ENCODE peak calls at places on chromosomes 4 and X, in eight cellular contexts. One of them, this sample, is unnamed.

GRCh38 chr4:828641-829271 is 2.8 kb upstream of the CPLX1 start:
- DNase-seq in nephron progenitor cell: no peak
- DNase-seq in chondrocyte: no peak
- DNase-seq in endothelial cell: peak; percentile 42
- DNase-seq in progenitor cell of endocrine pancreas: no peak
- DNase-seq in H1: no peak
- DNase-seq in mesothelial cell of epicardium: no peak
- DNase-seq in SK-N-SH: peak; percentile 61
- DNase-seq in this sample: peak; percentile 23

GRCh38 chr4:48017108-48017527 is 546 bp downstream of the NIPAL1 start:
- DNase-seq in nephron progenitor cell: peak; percentile 68
- DNase-seq in progenitor cell of endocrine pancreas: peak; percentile 69
- DNase-seq in SK-N-SH: peak; percentile 68
- DNase-seq in mesothelial cell of epicardium: peak; percentile 58
- DNase-seq in chondrocyte: no peak
- DNase-seq in H1: peak; percentile 72
- DNase-seq in endothelial cell: peak; percentile 60
- DNase-seq in this sample: peak; percentile 83

GRCh38 chr4:8283631-8284121 is 14.1 kb downstream of the HTRA3 start:
- DNase-seq in endothelial cell: no peak
- DNase-seq in mesothelial cell of epicardium: no peak
- DNase-seq in nephron progenitor cell: no peak
- DNase-seq in progenitor cell of endocrine pancreas: no peak
- DNase-seq in H1: no peak
- DNase-seq in chondrocyte: peak; percentile 85
- DNase-seq in SK-N-SH: no peak
- DNase-seq in this sample: no peak

GRCh38 chr4:99817310-99817885 is 771 bp downstream of the DAPP1 start:
- DNase-seq in progenitor cell of endocrine pancreas: no peak
- DNase-seq in chondrocyte: no peak
- DNase-seq in SK-N-SH: no peak
- DNase-seq in H1: no peak
- DNase-seq in nephron progenitor cell: no peak
- DNase-seq in mesothelial cell of epicardium: no peak
- DNase-seq in endothelial cell: no peak
- DNase-seq in this sample: peak; percentile 63

GRCh38 chr4:58809366-58809765 is 1699.2 kb upstream of the IGFBP7 start:
- DNase-seq in endothelial cell: no peak
- DNase-seq in chondrocyte: no peak
- DNase-seq in SK-N-SH: no peak
- DNase-seq in progenitor cell of endocrine pancreas: no peak
- DNase-seq in H1: no peak
- DNase-seq in mesothelial cell of epicardium: no peak
- DNase-seq in nephron progenitor cell: no peak
- DNase-seq in this sample: no peak

GRCh38 chr4:4408576-4409335 is 21.9 kb downstream of the NSG1 start:
- DNase-seq in mesothelial cell of epicardium: no peak
- DNase-seq in progenitor cell of endocrine pancreas: no peak
- DNase-seq in H1: no peak
- DNase-seq in endothelial cell: no peak
- DNase-seq in chondrocyte: peak; percentile 83
- DNase-seq in nephron progenitor cell: no peak
- DNase-seq in SK-N-SH: no peak
- DNase-seq in this sample: peak; percentile 74

GRCh38 chr4:79886557-79886956 is 186.5 kb downstream of the ANTXR2 start:
- DNase-seq in SK-N-SH: no peak
- DNase-seq in chondrocyte: no peak
- DNase-seq in H1: no peak
- DNase-seq in mesothelial cell of epicardium: no peak
- DNase-seq in progenitor cell of endocrine pancreas: no peak
- DNase-seq in endothelial cell: no peak
- DNase-seq in nephron progenitor cell: no peak
- DNase-seq in this sample: no peak

GRCh38 chr4:122992111-122992510 is 69.7 kb upstream of the NUDT6 start:
- DNase-seq in nephron progenitor cell: no peak
- DNase-seq in H1: no peak
- DNase-seq in SK-N-SH: no peak
- DNase-seq in progenitor cell of endocrine pancreas: no peak
- DNase-seq in chondrocyte: no peak
- DNase-seq in endothelial cell: no peak
- DNase-seq in mesothelial cell of epicardium: no peak
- DNase-seq in this sample: peak; percentile 63

GRCh38 chr4:138875886-138876608 is 139.5 kb upstream of the NOCT start:
- DNase-seq in progenitor cell of endocrine pancreas: no peak
- DNase-seq in endothelial cell: no peak
- DNase-seq in nephron progenitor cell: no peak
- DNase-seq in chondrocyte: no peak
- DNase-seq in H1: no peak
- DNase-seq in mesothelial cell of epicardium: no peak
- DNase-seq in SK-N-SH: no peak
- DNase-seq in this sample: peak; percentile 48

GRCh38 chr4:128528793-128529553 is 241.4 kb upstream of the PGRMC2 start:
- DNase-seq in H1: no peak
- DNase-seq in chondrocyte: no peak
- DNase-seq in nephron progenitor cell: no peak
- DNase-seq in SK-N-SH: no peak
- DNase-seq in endothelial cell: no peak
- DNase-seq in mesothelial cell of epicardium: no peak
- DNase-seq in progenitor cell of endocrine pancreas: no peak
- DNase-seq in this sample: peak; percentile 93

GRCh38 chr4:139763668-139764067 is 98.0 kb downstream of the MGST2 start:
- DNase-seq in H1: no peak
- DNase-seq in endothelial cell: no peak
- DNase-seq in SK-N-SH: peak; percentile 25
- DNase-seq in nephron progenitor cell: no peak
- DNase-seq in chondrocyte: no peak
- DNase-seq in mesothelial cell of epicardium: no peak
- DNase-seq in progenitor cell of endocrine pancreas: no peak
- DNase-seq in this sample: no peak

GRCh38 chr4:71296945-71297344 is 41.9 kb upstream of the SLC4A4 start:
- DNase-seq in H1: no peak
- DNase-seq in endothelial cell: no peak
- DNase-seq in progenitor cell of endocrine pancreas: no peak
- DNase-seq in mesothelial cell of epicardium: no peak
- DNase-seq in nephron progenitor cell: no peak
- DNase-seq in SK-N-SH: no peak
- DNase-seq in chondrocyte: no peak
- DNase-seq in this sample: no peak

GRCh38 chr4:28469886-28470285 is 1609.2 kb downstream of the STIM2 start:
- DNase-seq in SK-N-SH: no peak
- DNase-seq in H1: no peak
- DNase-seq in mesothelial cell of epicardium: no peak
- DNase-seq in endothelial cell: no peak
- DNase-seq in progenitor cell of endocrine pancreas: no peak
- DNase-seq in nephron progenitor cell: no peak
- DNase-seq in chondrocyte: no peak
- DNase-seq in this sample: no peak

GRCh38 chr4:102815981-102816380 is 11.4 kb downstream of the UBE2D3 start:
- DNase-seq in nephron progenitor cell: no peak
- DNase-seq in mesothelial cell of epicardium: no peak
- DNase-seq in progenitor cell of endocrine pancreas: no peak
- DNase-seq in chondrocyte: no peak
- DNase-seq in SK-N-SH: no peak
- DNase-seq in endothelial cell: no peak
- DNase-seq in H1: no peak
- DNase-seq in this sample: peak; percentile 51

GRCh38 chr4:25863347-25863784 is 578 bp upstream of the SEL1L3 start:
- DNase-seq in endothelial cell: peak; percentile 17
- DNase-seq in H1: peak; percentile 82
- DNase-seq in mesothelial cell of epicardium: no peak
- DNase-seq in SK-N-SH: peak; percentile 57
- DNase-seq in progenitor cell of endocrine pancreas: peak; percentile 56
- DNase-seq in nephron progenitor cell: peak; percentile 35
- DNase-seq in chondrocyte: no peak
- DNase-seq in this sample: no peak

GRCh38 chrX:139106111-139106510 is 394.6 kb upstream of the FGF13 start:
- DNase-seq in nephron progenitor cell: no peak
- DNase-seq in H1: no peak
- DNase-seq in progenitor cell of endocrine pancreas: no peak
- DNase-seq in mesothelial cell of epicardium: no peak
- DNase-seq in endothelial cell: no peak
- DNase-seq in SK-N-SH: no peak
- DNase-seq in chondrocyte: no peak
- DNase-seq in this sample: peak; percentile 51

GRCh38 chr4:27123050-27123768 is 262.6 kb downstream of the STIM2 start:
- DNase-seq in progenitor cell of endocrine pancreas: no peak
- DNase-seq in H1: peak; percentile 56
- DNase-seq in chondrocyte: no peak
- DNase-seq in SK-N-SH: no peak
- DNase-seq in endothelial cell: no peak
- DNase-seq in mesothelial cell of epicardium: no peak
- DNase-seq in nephron progenitor cell: no peak
- DNase-seq in this sample: peak; percentile 16

GRCh38 chrX:31036895-31037294 is 34.9 kb downstream of the FTHL17 start:
- DNase-seq in chondrocyte: no peak
- DNase-seq in nephron progenitor cell: peak; percentile 33
- DNase-seq in mesothelial cell of epicardium: no peak
- DNase-seq in progenitor cell of endocrine pancreas: no peak
- DNase-seq in endothelial cell: peak; percentile 39
- DNase-seq in H1: peak; percentile 45
- DNase-seq in SK-N-SH: peak; percentile 34
- DNase-seq in this sample: peak; percentile 67

GRCh38 chr4:171281359-171281758 is 531.8 kb upstream of the GALNTL6 start:
- DNase-seq in mesothelial cell of epicardium: no peak
- DNase-seq in H1: no peak
- DNase-seq in chondrocyte: no peak
- DNase-seq in progenitor cell of endocrine pancreas: no peak
- DNase-seq in SK-N-SH: no peak
- DNase-seq in nephron progenitor cell: no peak
- DNase-seq in endothelial cell: no peak
- DNase-seq in this sample: no peak

GRCh38 chr4:77636902-77637301 is 31.3 kb downstream of the CXCL13 start:
- DNase-seq in chondrocyte: no peak
- DNase-seq in endothelial cell: no peak
- DNase-seq in SK-N-SH: no peak
- DNase-seq in H1: no peak
- DNase-seq in nephron progenitor cell: no peak
- DNase-seq in mesothelial cell of epicardium: no peak
- DNase-seq in progenitor cell of endocrine pancreas: no peak
- DNase-seq in this sample: peak; percentile 97

GRCh38 chrX:15594371-15594770 is 6.4 kb downstream of the ACE2 start:
- DNase-seq in SK-N-SH: no peak
- DNase-seq in nephron progenitor cell: no peak
- DNase-seq in H1: no peak
- DNase-seq in endothelial cell: no peak
- DNase-seq in progenitor cell of endocrine pancreas: no peak
- DNase-seq in chondrocyte: no peak
- DNase-seq in mesothelial cell of epicardium: no peak
- DNase-seq in this sample: peak; percentile 14

GRCh38 chr4:27357283-27357682 is 496.6 kb downstream of the STIM2 start:
- DNase-seq in chondrocyte: no peak
- DNase-seq in SK-N-SH: no peak
- DNase-seq in H1: no peak
- DNase-seq in progenitor cell of endocrine pancreas: no peak
- DNase-seq in mesothelial cell of epicardium: no peak
- DNase-seq in endothelial cell: no peak
- DNase-seq in nephron progenitor cell: no peak
- DNase-seq in this sample: peak; percentile 30

DNA sequence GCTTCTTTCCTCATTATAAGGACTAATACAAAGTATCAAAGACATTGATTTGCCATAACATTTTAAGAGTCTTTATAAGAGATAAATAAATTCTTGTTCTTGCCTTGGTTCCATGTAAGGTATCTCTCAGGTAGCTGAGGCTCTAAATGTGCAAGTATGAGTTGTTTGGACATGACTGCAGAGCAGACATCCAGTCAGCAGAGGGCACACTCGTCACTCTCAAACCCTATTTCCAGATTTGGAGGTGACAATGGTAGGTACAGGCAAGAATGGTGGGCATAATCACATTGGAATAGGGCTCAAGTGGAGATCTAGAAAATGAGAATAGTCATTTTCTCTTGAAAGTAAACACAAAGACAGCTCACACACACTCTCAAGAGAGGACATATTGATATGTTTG is 133.3 kb upstream of the ZIC3 start:
- DNase-seq in mesothelial cell of epicardium: no peak
- DNase-seq in progenitor cell of endocrine pancreas: no peak
- DNase-seq in chondrocyte: no peak
- DNase-seq in endothelial cell: peak; percentile 40
- DNase-seq in SK-N-SH: peak; percentile 43
- DNase-seq in H1: peak; percentile 51
- DNase-seq in nephron progenitor cell: peak; percentile 34
- DNase-seq in this sample: peak; percentile 14
- TF ChIP-seq CTCF in mesothelial cell of epicardium: peak; percentile 12
- TF ChIP-seq CTCF in progenitor cell of endocrine pancreas: peak; percentile 52
- TF ChIP-seq CTCF in chondrocyte: peak; percentile 36
- TF ChIP-seq CTCF in endothelial cell: peak; percentile 46
- TF ChIP-seq CTCF in SK-N-SH: peak; percentile 59
- TF ChIP-seq CTCF in H1: peak; percentile 38
- TF ChIP-seq CTCF in nephron progenitor cell: peak; percentile 56
- TF ChIP-seq CTCF in this sample: peak; percentile 30

DNA sequence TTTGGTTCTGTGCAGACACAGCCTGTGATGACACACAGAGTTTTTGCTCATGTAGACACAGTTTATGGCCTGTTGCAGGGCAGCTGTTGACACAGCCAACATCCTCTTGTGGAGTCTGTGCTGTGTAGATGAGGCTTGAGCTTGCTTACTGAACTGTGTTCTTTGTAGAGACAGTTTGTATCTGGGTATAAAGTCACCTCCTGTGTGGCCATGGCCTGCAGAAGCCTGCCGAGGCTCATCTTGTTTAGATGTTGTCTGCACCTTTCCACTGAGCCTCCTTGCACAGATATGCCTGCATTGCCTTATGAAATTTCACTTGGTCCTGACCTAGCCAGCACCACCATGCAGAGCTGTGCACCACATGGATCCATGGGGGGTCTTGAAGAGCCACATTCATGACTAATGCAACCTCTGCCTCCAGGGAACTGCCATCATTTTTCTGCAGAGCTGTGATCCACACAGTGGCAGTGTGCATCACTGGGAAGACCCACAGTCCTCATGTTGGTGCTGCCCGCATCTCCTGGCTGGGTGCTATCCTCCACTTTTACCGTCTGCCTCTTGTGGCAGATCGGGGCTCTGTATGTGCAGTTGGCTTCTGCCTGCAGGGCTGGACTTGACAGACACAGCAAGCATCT is 198.0 kb upstream of the MAMLD1 start:
- DNase-seq in mesothelial cell of epicardium: no peak
- DNase-seq in endothelial cell: no peak
- DNase-seq in progenitor cell of endocrine pancreas: no peak
- DNase-seq in chondrocyte: no peak
- DNase-seq in H1: no peak
- DNase-seq in SK-N-SH: no peak
- DNase-seq in nephron progenitor cell: no peak
- DNase-seq in this sample: no peak
- TF ChIP-seq CTCF in mesothelial cell of epicardium: no peak
- TF ChIP-seq CTCF in endothelial cell: no peak
- TF ChIP-seq CTCF in progenitor cell of endocrine pancreas: no peak
- TF ChIP-seq CTCF in chondrocyte: no peak
- TF ChIP-seq CTCF in H1: no peak
- TF ChIP-seq CTCF in SK-N-SH: no peak
- TF ChIP-seq CTCF in nephron progenitor cell: no peak
- TF ChIP-seq CTCF in this sample: no peak

GRCh38 chr4:88964450-88964849 is 92.5 kb downstream of the FAM13A start:
- DNase-seq in nephron progenitor cell: no peak
- DNase-seq in SK-N-SH: no peak
- DNase-seq in H1: no peak
- DNase-seq in chondrocyte: no peak
- DNase-seq in progenitor cell of endocrine pancreas: no peak
- DNase-seq in endothelial cell: no peak
- DNase-seq in mesothelial cell of epicardium: no peak
- DNase-seq in this sample: peak; percentile 65
- TF ChIP-seq CTCF in nephron progenitor cell: no peak
- TF ChIP-seq CTCF in SK-N-SH: no peak
- TF ChIP-seq CTCF in H1: no peak
- TF ChIP-seq CTCF in chondrocyte: no peak
- TF ChIP-seq CTCF in progenitor cell of endocrine pancreas: no peak
- TF ChIP-seq CTCF in endothelial cell: no peak
- TF ChIP-seq CTCF in mesothelial cell of epicardium: no peak
- TF ChIP-seq CTCF in this sample: no peak

GRCh38 chr4:180615746-180616145 is 1627.5 kb upstream of the TENM3 start:
- DNase-seq in chondrocyte: no peak
- DNase-seq in endothelial cell: no peak
- DNase-seq in mesothelial cell of epicardium: no peak
- DNase-seq in nephron progenitor cell: no peak
- DNase-seq in H1: no peak
- DNase-seq in SK-N-SH: no peak
- DNase-seq in progenitor cell of endocrine pancreas: no peak
- DNase-seq in this sample: no peak
- TF ChIP-seq CTCF in chondrocyte: peak; percentile 21
- TF ChIP-seq CTCF in endothelial cell: peak; percentile 15
- TF ChIP-seq CTCF in mesothelial cell of epicardium: no peak
- TF ChIP-seq CTCF in nephron progenitor cell: peak; percentile 25
- TF ChIP-seq CTCF in H1: no peak
- TF ChIP-seq CTCF in SK-N-SH: no peak
- TF ChIP-seq CTCF in progenitor cell of endocrine pancreas: peak; percentile 8
- TF ChIP-seq CTCF in this sample: no peak

This sample was measured in MCF 10A.